ENCODE peak calls at places on chromosomes 5 and 9, in ten cellular contexts. T is GM23338; S is RCC 7860; U is ovary; Y is central memory CD8-positive, alpha-beta T cell; I is type B pancreatic cell; B is CD4-positive, alpha-beta memory T cell; N is activated CD4-positive, alpha-beta T cell treated with anti-CD3 and anti-CD28 coated beads, Interleukin-2, amount 50 U/mL, for 1 hour; Z is NCI-H510A treated with DMSO at 0.1 percent for 48 hours; V is endothelial cell of umbilical vein. E is an unnamed sample.

GRCh38 chr5:128274441-128274840 is 190.9 kb downstream of the SLC12A2 start:
- DNase-seq in T (no peak), S (no peak), U (no peak), Y (no peak), I (no peak), B (no peak), N (no peak), Z (no peak), V (no peak), E (no peak)

GRCh38 chr9:135021393-135021789 is 66.1 kb upstream of the OLFM1 start:
- DNase-seq in T (no peak), S (no peak), U (no peak), Y (no peak), I (no peak), B (no peak), N (no peak), Z (no peak), V (no peak), E (no peak)

GRCh38 chr9:1747568-1747967 is 267.6 kb upstream of the SMARCA2 start:
- DNase-seq in T (no peak), S (no peak), U (no peak), Y (no peak), I (no peak), B (no peak), N (no peak), Z (peak; percentile 14), V (no peak), E (no peak)

GRCh38 chr9:105341784-105342183 is 97.3 kb downstream of the SLC44A1 start:
- DNase-seq in T (no peak), S (no peak), U (no peak), Y (no peak), I (no peak), B (no peak), N (no peak), Z (no peak), V (peak; percentile 30), E (peak; percentile 27)

GRCh38 chr5:98573834-98574233 is 199.6 kb upstream of the RGMB start:
- DNase-seq in T (no peak), S (no peak), U (no peak), Y (no peak), I (no peak), B (no peak), N (no peak), Z (peak; percentile 16), V (no peak), E (no peak)

GRCh38 chr9:38619556-38620447 is 594 bp downstream of the ANKRD18A start:
- DNase-seq in T (peak; percentile 42), S (no peak), U (no peak), Y (no peak), I (no peak), B (peak; percentile 33), N (peak; percentile 30), Z (peak; percentile 5), V (no peak), E (no peak)

GRCh38 chr5:63743096-63743798 is 219.0 kb downstream of the HTR1A start:
- DNase-seq in T (no peak), S (no peak), U (no peak), Y (no peak), I (no peak), B (no peak), N (no peak), Z (no peak), V (no peak), E (no peak)

GRCh38 chr9:131266301-131267229 is 9.7 kb downstream of the FAM78A start:
- DNase-seq in T (no peak), S (no peak), U (no peak), Y (no peak), I (no peak), B (no peak), N (no peak), Z (no peak), V (no peak), E (no peak)

GRCh38 chr5:57382665-57383064 is 99.9 kb downstream of the ACTBL2 start:
- DNase-seq in T (no peak), S (no peak), U (no peak), Y (no peak), I (no peak), B (no peak), N (no peak), Z (no peak), V (no peak), E (no peak)

GRCh38 chr9:100554935-100555401 is 22.9 kb upstream of the CAVIN4 start:
- DNase-seq in T (no peak), S (no peak), U (no peak), Y (no peak), I (no peak), B (no peak), N (no peak), Z (no peak), V (peak; percentile 14), E (no peak)

GRCh38 chr5:94690778-94691177 is 72.3 kb downstream of the SLF1 start:
- DNase-seq in T (no peak), S (no peak), U (no peak), Y (no peak), I (no peak), B (no peak), N (no peak), Z (peak; percentile 30), V (no peak), E (no peak)

GRCh38 chr5:33788922-33789321 is 102.9 kb downstream of the ADAMTS12 start:
- DNase-seq in T (no peak), S (peak; percentile 90), U (no peak), Y (no peak), I (no peak), B (no peak), N (no peak), Z (no peak), V (no peak), E (no peak)

GRCh38 chr5:145161384-145161783 is 673.8 kb downstream of the PRELID2 start:
- DNase-seq in T (no peak), S (no peak), U (no peak), Y (no peak), I (no peak), B (no peak), N (no peak), Z (no peak), V (no peak), E (no peak)

GRCh38 chr5:66242050-66242449 is 98.0 kb downstream of the SREK1 start:
- DNase-seq in T (no peak), S (no peak), U (no peak), Y (no peak), I (no peak), B (no peak), N (no peak), Z (no peak), V (no peak), E (no peak)

GRCh38 chr9:126624453-126624872 is 10.7 kb downstream of the LMX1B start:
- DNase-seq in T (peak; percentile 59), S (no peak), U (no peak), Y (no peak), I (no peak), B (no peak), N (no peak), Z (no peak), V (no peak), E (no peak)

GRCh38 chr5:88813805-88814584 is 69.0 kb downstream of the MEF2C start:
- DNase-seq in T (peak; percentile 48), S (no peak), U (no peak), Y (no peak), I (no peak), B (no peak), N (no peak), Z (no peak), V (no peak), E (no peak)

GRCh38 chr5:133746834-133747233 is 134.5 kb upstream of the FSTL4 start:
- DNase-seq in T (peak; percentile 72), S (no peak), U (no peak), Y (no peak), I (no peak), B (no peak), N (no peak), Z (no peak), V (no peak), E (peak; percentile 49)

GRCh38 chr9:134738869-134739659 is 97.5 kb downstream of the COL5A1 start:
- DNase-seq in T (peak; percentile 85), S (peak; percentile 62), U (peak; percentile 83), Y (no peak), I (peak; percentile 86), B (peak; percentile 25), N (peak; percentile 24), Z (no peak), V (peak; percentile 43), E (peak; percentile 23)

GRCh38 chr5:33120671-33121070 is 320.1 kb upstream of the TARS1 start:
- DNase-seq in T (no peak), S (no peak), U (no peak), Y (no peak), I (no peak), B (no peak), N (no peak), Z (no peak), V (no peak), E (no peak)